ENCODE peak calls at places on chromosomes 5 and 9, in ten cellular contexts. D is AG04449; N is breast epithelium; T is fibroblast of lung; A is AG04450; Q is left ventricle myocardium inferior; U is astrocyte of the spinal cord; X is HepG2; C is CD8-positive, alpha-beta T cell; S is RWPE1. J is an unnamed sample.
A peak's percentile ranks its signal among the peaks of the same experiment; 100 is the strongest.

GRCh38 chr5:111472579-111472978 is 39.8 kb downstream of the STARD4 start:
- DNase-seq in X (no peak), D (no peak), T (no peak), A (no peak), C (no peak), Q (no peak), U (no peak), N (no peak), S (no peak), J (no peak)

GRCh38 chr5:137015540-137016116 is 483.5 kb downstream of the SPOCK1 start:
- DNase-seq in A (no peak), X (no peak), S (no peak), Q (no peak), D (no peak), U (no peak), T (no peak), N (no peak), C (no peak), J (no peak)

GRCh38 chr5:129945031-129945430 is 40.8 kb downstream of the CHSY3 start:
- DNase-seq in S (peak; percentile 9), X (no peak), U (peak; percentile 78), N (no peak), A (peak; percentile 3), C (no peak), T (peak; percentile 76), Q (no peak), D (peak; percentile 26), J (peak; percentile 91)

GRCh38 chr5:96875805-96876291 is 452 bp upstream of the ERAP2 start:
- DNase-seq in T (no peak), N (no peak), U (no peak), Q (no peak), C (no peak), X (peak; percentile 73), A (no peak), S (no peak), D (no peak), J (no peak)

GRCh38 chr5:36304095-36304494 is 2.4 kb upstream of the RANBP3L start:
- DNase-seq in Q (no peak), A (no peak), T (no peak), X (no peak), U (no peak), D (no peak), S (no peak), C (no peak), N (no peak), J (no peak)

GRCh38 chr5:180352116-180352975 is 790 bp downstream of the GFPT2 start:
- DNase-seq in X (no peak), A (no peak), T (peak; percentile 23), Q (peak; percentile 59), U (no peak), C (no peak), S (no peak), D (no peak), N (no peak), J (no peak)

GRCh38 chr9:121529237-121529987 is 29.8 kb upstream of the GGTA1 start:
- DNase-seq in D (peak; percentile 70), T (peak; percentile 94), Q (peak; percentile 98), U (peak; percentile 96), A (peak; percentile 93), C (no peak), S (peak; percentile 91), N (peak; percentile 92), X (no peak), J (peak; percentile 99)

GRCh38 chr9:125106285-125106893 is 36.9 kb downstream of the SCAI start:
- DNase-seq in X (no peak), Q (no peak), S (no peak), A (peak; percentile 26), T (peak; percentile 73), N (no peak), D (peak; percentile 75), U (peak; percentile 60), C (no peak), J (no peak)

GRCh38 chr9:16899611-16900010 is 29.1 kb upstream of the BNC2 start:
- DNase-seq in N (no peak), S (no peak), C (no peak), U (peak; percentile 53), Q (no peak), T (peak; percentile 36), X (no peak), A (peak; percentile 29), D (no peak), J (no peak)

GRCh38 chr9:123637940-123638634 is 282.1 kb downstream of the CRB2 start:
- DNase-seq in A (no peak), S (no peak), U (peak; percentile 45), T (peak; percentile 20), N (no peak), Q (no peak), X (no peak), D (no peak), C (no peak), J (no peak)

GRCh38 chr5:72815580-72816296 is 723 bp upstream of the TNPO1 start:
- DNase-seq in X (no peak), T (no peak), C (no peak), Q (no peak), S (peak; percentile 14), D (no peak), A (no peak), U (peak; percentile 70), N (no peak), J (peak; percentile 27)

GRCh38 chr5:132080595-132080994 is 7.0 kb downstream of the CSF2 start:
- DNase-seq in T (no peak), N (no peak), D (no peak), X (no peak), A (no peak), Q (no peak), U (no peak), C (no peak), S (no peak), J (no peak)

GRCh38 chr5:543755-544674 is 19.8 kb upstream of the SLC9A3 start:
- DNase-seq in D (no peak), S (no peak), A (no peak), X (no peak), Q (peak; percentile 44), C (no peak), T (no peak), N (no peak), U (no peak), J (no peak)

GRCh38 chr5:37664551-37664950 is 175.3 kb downstream of the GDNF start:
- DNase-seq in U (no peak), S (no peak), X (no peak), C (no peak), D (no peak), A (no peak), T (no peak), N (no peak), Q (no peak), J (no peak)

GRCh38 chr5:74685979-74686631 is 1.1 kb downstream of the HEXB start:
- DNase-seq in Q (no peak), C (no peak), N (no peak), X (no peak), D (no peak), A (no peak), T (peak; percentile 28), U (no peak), S (peak; percentile 17), J (peak; percentile 34)

GRCh38 chr5:126369995-126370731 is 53.0 kb upstream of the GRAMD2B start:
- DNase-seq in U (peak; percentile 37), T (no peak), S (no peak), Q (no peak), X (peak; percentile 83), C (no peak), D (no peak), A (no peak), N (no peak), J (peak; percentile 42)
- TF ChIP-seq CTCF in U (peak; percentile 26), T (no peak), S (no peak), Q (peak; percentile 51), X (peak; percentile 36), C (no peak), D (no peak), A (peak; percentile 27), N (no peak), J (no peak)

GRCh38 chr9:116860509-116861120 is 173.5 kb downstream of the TRIM32 start:
- DNase-seq in S (peak; percentile 84), U (peak; percentile 39), D (peak; percentile 2), C (no peak), N (peak; percentile 54), T (peak; percentile 38), X (peak; percentile 49), Q (peak; percentile 47), A (peak; percentile 29), J (peak; percentile 86)

GRCh38 chr9:116855881-116856662 is 169.0 kb downstream of the TRIM32 start:
- DNase-seq in U (no peak), T (peak; percentile 29), C (no peak), A (no peak), D (no peak), S (peak; percentile 99), N (no peak), Q (no peak), X (no peak), J (peak; percentile 93)

GRCh38 chr9:116861321-116861720 is 174.2 kb downstream of the TRIM32 start:
- DNase-seq in N (no peak), S (no peak), X (no peak), T (no peak), U (no peak), C (no peak), D (no peak), A (no peak), Q (no peak), J (no peak)

GRCh38 chr9:116857321-116857720 is 170.2 kb downstream of the TRIM32 start:
- DNase-seq in S (no peak), C (no peak), T (no peak), D (no peak), A (no peak), Q (no peak), N (no peak), X (no peak), U (no peak), J (no peak)

GRCh38 chr9:116859763-116860162 is 172.7 kb downstream of the TRIM32 start:
- DNase-seq in Q (no peak), S (peak; percentile 85), X (no peak), N (no peak), A (no peak), C (no peak), D (no peak), U (no peak), T (no peak), J (peak; percentile 24)
- TF ChIP-seq CTCF in Q (no peak), S (no peak), X (no peak), N (no peak), A (no peak), C (no peak), D (no peak), U (no peak), T (no peak), J (no peak)

GRCh38 chr9:13485068-13485596 is 205.6 kb upstream of the MPDZ start:
- DNase-seq in U (peak; percentile 53), A (no peak), S (peak; percentile 3), C (no peak), D (no peak), T (peak; percentile 94), Q (peak; percentile 55), N (no peak), X (no peak), J (peak; percentile 85)
- TF ChIP-seq CTCF in U (no peak), A (no peak), S (no peak), C (no peak), D (no peak), T (no peak), Q (peak; percentile 44), N (peak; percentile 68), X (no peak), J (no peak)

DNA sequence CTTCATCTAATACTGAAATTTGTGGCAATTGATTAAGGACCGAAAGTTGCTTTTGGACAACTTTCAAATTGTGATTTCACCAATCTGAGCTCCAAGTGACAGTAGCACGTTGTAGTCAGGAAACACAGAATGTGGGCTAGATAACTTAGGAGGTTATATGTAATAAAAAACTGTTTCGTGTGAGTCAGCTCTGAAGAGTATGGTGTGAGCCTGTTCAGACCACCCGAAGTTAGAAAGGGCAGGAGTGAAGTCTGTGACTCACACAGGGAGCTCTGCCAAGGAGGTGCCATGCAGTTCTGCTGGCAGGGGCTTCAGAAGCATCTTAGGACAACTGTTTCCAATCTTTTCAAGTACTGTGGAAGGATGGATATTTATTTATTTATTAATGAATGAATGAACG is 16.4 kb upstream of the ZBTB34 start:
- DNase-seq in S (peak; percentile 82), D (peak; percentile 24), Q (no peak), U (peak; percentile 83), T (peak; percentile 82), N (no peak), C (no peak), X (no peak), A (peak; percentile 20), J (peak; percentile 86)
- TF ChIP-seq CTCF in S (no peak), D (no peak), Q (no peak), U (no peak), T (no peak), N (no peak), C (no peak), X (no peak), A (no peak), J (no peak)